ENCODE peak calls at places on chromosome 21, in five cellular contexts. Q, Z, S, R and P are unnamed samples.

GRCh38 chr21:35375115-35375514 is 326.0 kb upstream of the RUNX1 start:
- DNase-seq in Z (no peak), S (peak; percentile 17), Q (no peak), R (peak; percentile 39), P (no peak)

GRCh38 chr21:42094811-42095210 is 23.7 kb downstream of the UMODL1 start:
- DNase-seq in Q (no peak), R (no peak), S (no peak), Z (no peak), P (no peak)

GRCh38 chr21:34336756-34337391 is 26.9 kb upstream of the KCNE2 start:
- DNase-seq in Z (no peak), S (no peak), R (peak; percentile 65), Q (no peak), P (no peak)

GRCh38 chr21:41678944-41679343 is 87.9 kb downstream of the RIPK4 start:
- DNase-seq in Z (peak; percentile 74), Q (no peak), R (peak; percentile 78), S (peak; percentile 85), P (no peak)

GRCh38 chr21:46033410-46034404 is 52.1 kb downstream of the COL6A1 start:
- DNase-seq in R (peak; percentile 65), Z (no peak), Q (no peak), S (no peak), P (no peak)

GRCh38 chr21:35002879-35003722 is 46.0 kb downstream of the RUNX1 start:
- DNase-seq in S (no peak), R (peak; percentile 67), Q (no peak), Z (no peak), P (no peak)

GRCh38 chr21:24045775-24046215 is 1561.5 kb downstream of the MRPL39 start:
- DNase-seq in Q (no peak), S (peak; percentile 63), R (peak; percentile 94), Z (peak; percentile 24), P (peak; percentile 69)

GRCh38 chr21:38905751-38906150 is 100.0 kb downstream of the ETS2 start:
- DNase-seq in Q (no peak), S (no peak), Z (no peak), R (no peak), P (no peak)

GRCh38 chr21:37974081-37974480 is 57.8 kb upstream of the KCNJ6 start:
- DNase-seq in Z (no peak), Q (no peak), S (no peak), R (no peak), P (no peak)

GRCh38 chr21:29190920-29191319 is 60.5 kb downstream of the MAP3K7CL start:
- DNase-seq in Z (no peak), S (peak; percentile 31), Q (no peak), R (no peak), P (no peak)

GRCh38 chr21:46622226-46622625 is 13.2 kb upstream of the PRMT2 start:
- DNase-seq in Q (no peak), Z (no peak), S (no peak), R (no peak), P (peak; percentile 85)

GRCh38 chr21:33721081-33721480 is 78.8 kb downstream of the ITSN1 start:
- DNase-seq in Q (no peak), R (no peak), Z (no peak), S (no peak), P (no peak)

GRCh38 chr21:43208561-43209332 is 39.9 kb downstream of the CRYAA start:
- DNase-seq in Z (no peak), R (no peak), S (no peak), Q (no peak), P (no peak)

GRCh38 chr21:14616303-14617039 is 70.4 kb upstream of the SAMSN1 start:
- DNase-seq in Z (no peak), R (no peak), S (no peak), Q (no peak), P (no peak)

GRCh38 chr21:42703173-42703908 is 49.9 kb downstream of the PDE9A start:
- DNase-seq in Z (no peak), S (no peak), Q (no peak), R (no peak), P (no peak)

GRCh38 chr21:46080171-46081021 is 17.5 kb upstream of the COL6A2 start:
- DNase-seq in Q (no peak), R (no peak), Z (no peak), S (peak; percentile 52), P (no peak)

GRCh38 chr21:45211661-45212060 is 76.0 kb downstream of the POFUT2 start:
- DNase-seq in S (no peak), Z (no peak), R (no peak), Q (no peak), P (no peak)

GRCh38 chr21:45982256-45982757 is 737 bp downstream of the COL6A1 start:
- DNase-seq in S (peak; percentile 39), Q (no peak), Z (no peak), R (no peak), P (no peak)

GRCh38 chr21:42513985-42514882 is 582 bp downstream of the SLC37A1 start:
- DNase-seq in R (no peak), Z (no peak), S (peak; percentile 46), Q (no peak), P (no peak)

GRCh38 chr21:39313042-39313456 is 383 bp downstream of the BRWD1 start:
- DNase-seq in Z (no peak), R (no peak), Q (no peak), S (peak; percentile 41), P (no peak)

GRCh38 chr21:31310750-31311149 is 33.3 kb downstream of the TIAM1 start:
- DNase-seq in Q (no peak), Z (no peak), R (peak; percentile 43), S (no peak), P (no peak)

GRCh38 chr21:34579411-34579810 is 35.5 kb downstream of the RCAN1 start:
- DNase-seq in R (no peak), Z (no peak), S (no peak), Q (no peak), P (no peak)

GRCh38 chr21:42580793-42581201 is 67.1 kb downstream of the SLC37A1 start:
- DNase-seq in S (no peak), Z (no peak), R (no peak), Q (no peak), P (no peak)

GRCh38 chr21:42421018-42421793 is 17.5 kb downstream of the UBASH3A start:
- DNase-seq in Z (no peak), Q (no peak), S (no peak), R (no peak), P (no peak)

GRCh38 chr21:42759594-42759927 is 106.1 kb downstream of the PDE9A start:
- DNase-seq in Z (no peak), R (no peak), Q (no peak), S (no peak), P (no peak)

GRCh38 chr21:36589352-36589971 is 109.5 kb upstream of the SIM2 start:
- DNase-seq in R (no peak), Z (no peak), S (peak; percentile 45), Q (no peak), P (no peak)

GRCh38 chr21:39180429-39181019 is 2.7 kb downstream of the PSMG1 start:
- DNase-seq in R (no peak), Z (no peak), Q (no peak), S (no peak), P (no peak)